ENCODE peak calls at places on chromosomes 16 and 17, in nine cellular contexts. B is activated T-cell treated with anti-CD3 and anti-CD28 coated beads, Interleukin-2, amount 50 U/mL, for 72 hours; G is EL; M is activated CD4-positive, alpha-beta memory T cell treated with anti-CD3 and anti-CD28 coated beads, Interleukin-2, amount 10 ng/mL, durations not matched to agents 7 days and 5 days; A is Peyer's patch; W is kidney epithelial cell; P is choroid plexus epithelial cell; R is SW480; Y is GM23248. V is an unnamed sample.
A peak's percentile ranks its signal among the peaks of the same experiment; 100 is the strongest.

GRCh38 chr16:19093631-19094541 is 19.9 kb upstream of the ITPRIPL2 start:
- DNase-seq in M (no peak), G (no peak), P (no peak), W (no peak), Y (no peak), A (no peak), R (no peak), B (no peak), V (no peak)

GRCh38 chr16:66409156-66409555 is 17.9 kb upstream of the BEAN1 start:
- DNase-seq in M (no peak), P (peak; percentile 81), G (peak; percentile 68), A (no peak), Y (peak; percentile 63), R (peak; percentile 49), B (no peak), W (peak; percentile 51), V (no peak)

GRCh38 chr17:79562117-79562805 is 48.6 kb downstream of the RBFOX3 start:
- DNase-seq in B (no peak), P (no peak), R (no peak), W (no peak), A (no peak), Y (no peak), G (no peak), M (no peak), V (no peak)

GRCh38 chr16:14560523-14560922 is 69.5 kb downstream of the PARN start:
- DNase-seq in G (no peak), M (no peak), B (no peak), R (no peak), Y (no peak), A (no peak), P (no peak), W (no peak), V (no peak)

GRCh38 chr16:57532251-57532625 is 4.1 kb downstream of the CCDC102A start:
- DNase-seq in Y (no peak), M (no peak), W (no peak), A (no peak), P (no peak), B (no peak), R (no peak), G (no peak), V (no peak)

GRCh38 chr17:3888343-3889171 is 4.3 kb downstream of the CAMKK1 start:
- DNase-seq in R (peak; percentile 89), P (peak; percentile 90), W (peak; percentile 71), M (no peak), A (peak; percentile 81), G (peak; percentile 95), B (no peak), Y (peak; percentile 99), V (no peak)

GRCh38 chr17:72090108-72090507 is 30.7 kb upstream of the SOX9 start:
- DNase-seq in R (no peak), B (no peak), Y (peak; percentile 6), M (no peak), G (no peak), W (no peak), P (peak; percentile 11), A (no peak), V (no peak)

GRCh38 chr16:85041184-85041928 is 13.8 kb downstream of the KIAA0513 start:
- DNase-seq in P (no peak), W (no peak), A (no peak), Y (no peak), M (no peak), R (no peak), G (no peak), B (no peak), V (no peak)

GRCh38 chr17:16428098-16428882 is 12.9 kb downstream of the TRPV2 start:
- DNase-seq in W (no peak), G (peak; percentile 64), R (peak; percentile 46), Y (peak; percentile 76), M (no peak), P (peak; percentile 68), B (peak; percentile 65), A (peak; percentile 80), V (no peak)

GRCh38 chr16:85901760-85902365 is 2.9 kb downstream of the IRF8 start:
- DNase-seq in G (no peak), R (no peak), P (no peak), A (no peak), B (no peak), M (no peak), W (no peak), Y (no peak), V (no peak)

GRCh38 chr17:79933863-79934652 is 94.8 kb upstream of the CBX4 start:
- DNase-seq in M (peak; percentile 39), P (no peak), W (no peak), Y (peak; percentile 23), A (peak; percentile 79), G (peak; percentile 27), R (peak; percentile 91), B (peak; percentile 26), V (no peak)

GRCh38 chr17:82333279-82334171 is at the start of gene SECTM1:
- DNase-seq in M (peak; percentile 32), R (no peak), G (peak; percentile 61), A (peak; percentile 78), W (no peak), B (no peak), Y (peak; percentile 86), P (peak; percentile 15), V (no peak)

GRCh38 chr16:87227651-87228015 is 89.6 kb downstream of the C16orf95 start:
- DNase-seq in M (no peak), G (no peak), R (no peak), W (no peak), B (no peak), P (peak; percentile 56), A (no peak), Y (no peak), V (no peak)

GRCh38 chr16:83853834-83854233 is 45.1 kb upstream of the MLYCD start:
- DNase-seq in M (no peak), B (no peak), R (no peak), A (no peak), G (no peak), Y (no peak), W (no peak), P (no peak), V (no peak)

GRCh38 chr17:65389426-65389825 is 172.0 kb downstream of the AXIN2 start:
- DNase-seq in M (no peak), G (peak; percentile 60), Y (peak; percentile 78), R (no peak), W (no peak), B (no peak), P (peak; percentile 31), A (no peak), V (no peak)

GRCh38 chr16:74892574-74893461 is 92.1 kb downstream of the WDR59 start:
- DNase-seq in G (no peak), W (no peak), A (no peak), Y (no peak), P (no peak), R (no peak), B (no peak), M (no peak), V (no peak)

GRCh38 chr17:31052187-31052889 is 42.4 kb upstream of the NF1 start:
- DNase-seq in G (peak; percentile 98), R (peak; percentile 94), P (peak; percentile 98), B (no peak), A (no peak), Y (peak; percentile 97), W (peak; percentile 58), M (peak; percentile 26), V (no peak)

GRCh38 chr17:30256756-30257506 is 21.4 kb upstream of the SLC6A4 start:
- DNase-seq in A (no peak), W (no peak), Y (peak; percentile 80), G (peak; percentile 65), R (no peak), M (no peak), P (peak; percentile 57), B (no peak), V (no peak)

V was measured in T-helper 9 cell.